ENCODE peak calls at places on chromosome 4, in four cellular contexts. One of them, this sample, is unnamed.

GRCh38 chr4:101127176-101127790 is 220.0 kb downstream of the PPP3CA start:
- DNase-seq in WERI-Rb-1: no peak
- DNase-seq in lung microvascular endothelial cell: no peak
- DNase-seq in stimulated activated CD4-positive, alpha-beta T cell treated with anti-CD3 and anti-CD28 coated beads, Interleukin-1b, Interleukin-23, amount 100 ng/mL, for 48 hours: no peak
- DNase-seq in this sample: no peak

GRCh38 chr4:110733901-110734300 is 111.0 kb upstream of the PITX2 start:
- DNase-seq in WERI-Rb-1: no peak
- DNase-seq in stimulated activated CD4-positive, alpha-beta T cell treated with anti-CD3 and anti-CD28 coated beads, Interleukin-1b, Interleukin-23, amount 100 ng/mL, for 48 hours: no peak
- DNase-seq in lung microvascular endothelial cell: no peak
- DNase-seq in this sample: no peak

GRCh38 chr4:31613946-31614623 is 893.9 kb downstream of the PCDH7 start:
- DNase-seq in lung microvascular endothelial cell: no peak
- DNase-seq in stimulated activated CD4-positive, alpha-beta T cell treated with anti-CD3 and anti-CD28 coated beads, Interleukin-1b, Interleukin-23, amount 100 ng/mL, for 48 hours: no peak
- DNase-seq in WERI-Rb-1: no peak
- DNase-seq in this sample: no peak

GRCh38 chr4:23999714-24000113 is 109.9 kb upstream of the PPARGC1A start:
- DNase-seq in lung microvascular endothelial cell: no peak
- DNase-seq in WERI-Rb-1: peak; percentile 28
- DNase-seq in stimulated activated CD4-positive, alpha-beta T cell treated with anti-CD3 and anti-CD28 coated beads, Interleukin-1b, Interleukin-23, amount 100 ng/mL, for 48 hours: no peak
- DNase-seq in this sample: no peak

GRCh38 chr4:7774301-7775019 is 165.2 kb downstream of the AFAP1 start:
- DNase-seq in WERI-Rb-1: no peak
- DNase-seq in stimulated activated CD4-positive, alpha-beta T cell treated with anti-CD3 and anti-CD28 coated beads, Interleukin-1b, Interleukin-23, amount 100 ng/mL, for 48 hours: no peak
- DNase-seq in lung microvascular endothelial cell: no peak
- DNase-seq in this sample: no peak

GRCh38 chr4:188439641-188440311 is 300.5 kb downstream of the TRIML1 start:
- DNase-seq in lung microvascular endothelial cell: no peak
- DNase-seq in stimulated activated CD4-positive, alpha-beta T cell treated with anti-CD3 and anti-CD28 coated beads, Interleukin-1b, Interleukin-23, amount 100 ng/mL, for 48 hours: no peak
- DNase-seq in WERI-Rb-1: no peak
- DNase-seq in this sample: no peak

GRCh38 chr4:150664935-150665334 is 83.0 kb downstream of the MAB21L2 start:
- DNase-seq in lung microvascular endothelial cell: peak; percentile 76
- DNase-seq in WERI-Rb-1: no peak
- DNase-seq in stimulated activated CD4-positive, alpha-beta T cell treated with anti-CD3 and anti-CD28 coated beads, Interleukin-1b, Interleukin-23, amount 100 ng/mL, for 48 hours: no peak
- DNase-seq in this sample: no peak

GRCh38 chr4:80276922-80277321 is 10.5 kb downstream of the FGF5 start:
- DNase-seq in WERI-Rb-1: no peak
- DNase-seq in stimulated activated CD4-positive, alpha-beta T cell treated with anti-CD3 and anti-CD28 coated beads, Interleukin-1b, Interleukin-23, amount 100 ng/mL, for 48 hours: no peak
- DNase-seq in lung microvascular endothelial cell: no peak
- DNase-seq in this sample: no peak

GRCh38 chr4:138650917-138651564 is 364.5 kb upstream of the NOCT start:
- DNase-seq in WERI-Rb-1: no peak
- DNase-seq in lung microvascular endothelial cell: no peak
- DNase-seq in stimulated activated CD4-positive, alpha-beta T cell treated with anti-CD3 and anti-CD28 coated beads, Interleukin-1b, Interleukin-23, amount 100 ng/mL, for 48 hours: no peak
- DNase-seq in this sample: no peak

GRCh38 chr4:68342139-68342538 is 7.8 kb downstream of the YTHDC1 start:
- DNase-seq in stimulated activated CD4-positive, alpha-beta T cell treated with anti-CD3 and anti-CD28 coated beads, Interleukin-1b, Interleukin-23, amount 100 ng/mL, for 48 hours: no peak
- DNase-seq in lung microvascular endothelial cell: peak; percentile 76
- DNase-seq in WERI-Rb-1: no peak
- DNase-seq in this sample: no peak

GRCh38 chr4:921830-922331 is 10.2 kb downstream of the GAK start:
- DNase-seq in WERI-Rb-1: no peak
- DNase-seq in lung microvascular endothelial cell: no peak
- DNase-seq in stimulated activated CD4-positive, alpha-beta T cell treated with anti-CD3 and anti-CD28 coated beads, Interleukin-1b, Interleukin-23, amount 100 ng/mL, for 48 hours: no peak
- DNase-seq in this sample: peak; percentile 26

GRCh38 chr4:7959066-7959465 is 19.4 kb upstream of the AFAP1 start:
- DNase-seq in WERI-Rb-1: no peak
- DNase-seq in stimulated activated CD4-positive, alpha-beta T cell treated with anti-CD3 and anti-CD28 coated beads, Interleukin-1b, Interleukin-23, amount 100 ng/mL, for 48 hours: no peak
- DNase-seq in lung microvascular endothelial cell: no peak
- DNase-seq in this sample: no peak

GRCh38 chr4:38413524-38414341 is 250.3 kb upstream of the KLF3 start:
- DNase-seq in stimulated activated CD4-positive, alpha-beta T cell treated with anti-CD3 and anti-CD28 coated beads, Interleukin-1b, Interleukin-23, amount 100 ng/mL, for 48 hours: no peak
- DNase-seq in lung microvascular endothelial cell: no peak
- DNase-seq in WERI-Rb-1: no peak
- DNase-seq in this sample: no peak

GRCh38 chr4:152936446-152937279 is 540 bp downstream of the FHDC1 start:
- DNase-seq in lung microvascular endothelial cell: peak; percentile 22
- DNase-seq in stimulated activated CD4-positive, alpha-beta T cell treated with anti-CD3 and anti-CD28 coated beads, Interleukin-1b, Interleukin-23, amount 100 ng/mL, for 48 hours: peak; percentile 4
- DNase-seq in WERI-Rb-1: peak; percentile 62
- DNase-seq in this sample: no peak

GRCh38 chr4:74059161-74059829 is 20.8 kb upstream of the CXCL3 start:
- DNase-seq in WERI-Rb-1: no peak
- DNase-seq in lung microvascular endothelial cell: no peak
- DNase-seq in stimulated activated CD4-positive, alpha-beta T cell treated with anti-CD3 and anti-CD28 coated beads, Interleukin-1b, Interleukin-23, amount 100 ng/mL, for 48 hours: no peak
- DNase-seq in this sample: no peak

GRCh38 chr4:9765091-9765490 is 16.3 kb upstream of the DRD5 start:
- DNase-seq in stimulated activated CD4-positive, alpha-beta T cell treated with anti-CD3 and anti-CD28 coated beads, Interleukin-1b, Interleukin-23, amount 100 ng/mL, for 48 hours: peak; percentile 14
- DNase-seq in WERI-Rb-1: peak; percentile 71
- DNase-seq in lung microvascular endothelial cell: peak; percentile 41
- DNase-seq in this sample: no peak

GRCh38 chr4:107736924-107737448 is 17.0 kb upstream of the PAPSS1 start:
- DNase-seq in lung microvascular endothelial cell: peak; percentile 68
- DNase-seq in stimulated activated CD4-positive, alpha-beta T cell treated with anti-CD3 and anti-CD28 coated beads, Interleukin-1b, Interleukin-23, amount 100 ng/mL, for 48 hours: peak; percentile 32
- DNase-seq in WERI-Rb-1: peak; percentile 78
- DNase-seq in this sample: no peak

GRCh38 chr4:158500054-158500453 is 21.6 kb upstream of the RXFP1 start:
- DNase-seq in lung microvascular endothelial cell: no peak
- DNase-seq in stimulated activated CD4-positive, alpha-beta T cell treated with anti-CD3 and anti-CD28 coated beads, Interleukin-1b, Interleukin-23, amount 100 ng/mL, for 48 hours: no peak
- DNase-seq in WERI-Rb-1: no peak
- DNase-seq in this sample: no peak

GRCh38 chr4:12186526-12186925 is 757.8 kb upstream of the HS3ST1 start:
- DNase-seq in lung microvascular endothelial cell: no peak
- DNase-seq in stimulated activated CD4-positive, alpha-beta T cell treated with anti-CD3 and anti-CD28 coated beads, Interleukin-1b, Interleukin-23, amount 100 ng/mL, for 48 hours: no peak
- DNase-seq in WERI-Rb-1: peak; percentile 6
- DNase-seq in this sample: no peak

GRCh38 chr4:3019471-3019870 is 54.9 kb downstream of the HTT-AS start:
- DNase-seq in WERI-Rb-1: no peak
- DNase-seq in stimulated activated CD4-positive, alpha-beta T cell treated with anti-CD3 and anti-CD28 coated beads, Interleukin-1b, Interleukin-23, amount 100 ng/mL, for 48 hours: no peak
- DNase-seq in lung microvascular endothelial cell: no peak
- DNase-seq in this sample: no peak

GRCh38 chr4:8039290-8039689 is 99.6 kb upstream of the AFAP1 start:
- DNase-seq in stimulated activated CD4-positive, alpha-beta T cell treated with anti-CD3 and anti-CD28 coated beads, Interleukin-1b, Interleukin-23, amount 100 ng/mL, for 48 hours: no peak
- DNase-seq in WERI-Rb-1: no peak
- DNase-seq in lung microvascular endothelial cell: no peak
- DNase-seq in this sample: no peak

GRCh38 chr4:83552924-83553323 is 17.0 kb downstream of the GPAT3 start:
- DNase-seq in WERI-Rb-1: no peak
- DNase-seq in lung microvascular endothelial cell: peak; percentile 44
- DNase-seq in stimulated activated CD4-positive, alpha-beta T cell treated with anti-CD3 and anti-CD28 coated beads, Interleukin-1b, Interleukin-23, amount 100 ng/mL, for 48 hours: no peak
- DNase-seq in this sample: no peak

GRCh38 chr4:188008377-188008776 is 12.8 kb downstream of the ZFP42 start:
- DNase-seq in WERI-Rb-1: no peak
- DNase-seq in lung microvascular endothelial cell: peak; percentile 54
- DNase-seq in stimulated activated CD4-positive, alpha-beta T cell treated with anti-CD3 and anti-CD28 coated beads, Interleukin-1b, Interleukin-23, amount 100 ng/mL, for 48 hours: no peak
- DNase-seq in this sample: no peak

GRCh38 chr4:169293343-169294176 is 22.8 kb upstream of the SH3RF1 start:
- DNase-seq in WERI-Rb-1: no peak
- DNase-seq in stimulated activated CD4-positive, alpha-beta T cell treated with anti-CD3 and anti-CD28 coated beads, Interleukin-1b, Interleukin-23, amount 100 ng/mL, for 48 hours: no peak
- DNase-seq in lung microvascular endothelial cell: no peak
- DNase-seq in this sample: no peak

GRCh38 chr4:186628058-186628711 is 72.8 kb upstream of the MTNR1A start:
- DNase-seq in lung microvascular endothelial cell: no peak
- DNase-seq in stimulated activated CD4-positive, alpha-beta T cell treated with anti-CD3 and anti-CD28 coated beads, Interleukin-1b, Interleukin-23, amount 100 ng/mL, for 48 hours: no peak
- DNase-seq in WERI-Rb-1: no peak
- DNase-seq in this sample: no peak

This sample was measured in T-helper 2 cell treated with Interferon-gamma antibody and Interleukin-4, amounts not matched to agents 5 μg/mL and 100 μg/mL, for 36 hours.